ENCODE peak calls at places on chromosome 17, in ten cellular contexts. T is body of pancreas, B is heart left ventricle, G is endodermal cell, E is ascending aorta, R is IMR-90, U is spleen, I is colonic mucosa, Y is tibial nerve, K is fibroblast of lung. M is an unnamed sample.
A peak's percentile ranks its signal among the peaks of the same experiment; 100 is the strongest.

GRCh38 chr17:15031971-15032370 is 233.2 kb downstream of the PMP22 start:
- DNase-seq in T (no peak), B (no peak), G (no peak), E (no peak), R (no peak), U (no peak), I (no peak), Y (no peak), K (no peak), M (no peak)

GRCh38 chr17:28726396-28726911 is 421 bp upstream of the TLCD1 start:
- DNase-seq in T (no peak), B (no peak), G (peak; percentile 94), E (no peak), R (peak; percentile 39), U (peak; percentile 93), I (peak; percentile 85), Y (no peak), K (peak; percentile 57), M (no peak)

GRCh38 chr17:59329558-59330313 is 1.7 kb upstream of the YPEL2 start:
- DNase-seq in T (peak; percentile 63), B (no peak), G (peak; percentile 93), E (peak; percentile 22), R (peak; percentile 75), U (peak; percentile 82), I (peak; percentile 64), Y (peak; percentile 52), K (peak; percentile 84), M (peak; percentile 53)

GRCh38 chr17:35731239-35731931 is at the start of gene RASL10B:
- DNase-seq in T (peak; percentile 72), B (peak; percentile 75), G (peak; percentile 96), E (no peak), R (peak; percentile 31), U (no peak), I (no peak), Y (peak; percentile 37), K (peak; percentile 39), M (no peak)

GRCh38 chr17:74592087-74592990 is at the start of gene CD300LD:
- DNase-seq in T (no peak), B (no peak), G (no peak), E (no peak), R (no peak), U (no peak), I (no peak), Y (no peak), K (no peak), M (no peak)

GRCh38 chr17:35242158-35242804 is 591 bp upstream of the SLFN5 start:
- DNase-seq in T (peak; percentile 84), B (peak; percentile 76), G (peak; percentile 97), E (peak; percentile 40), R (peak; percentile 32), U (peak; percentile 92), I (peak; percentile 73), Y (peak; percentile 29), K (no peak), M (peak; percentile 72)

GRCh38 chr17:15184872-15185624 is 80.1 kb downstream of the PMP22 start:
- DNase-seq in T (no peak), B (no peak), G (no peak), E (no peak), R (no peak), U (no peak), I (no peak), Y (no peak), K (no peak), M (no peak)

GRCh38 chr17:11282586-11282985 is 41.6 kb downstream of the SHISA6 start:
- DNase-seq in T (no peak), B (no peak), G (no peak), E (no peak), R (no peak), U (no peak), I (no peak), Y (no peak), K (no peak), M (no peak)

GRCh38 chr17:77634710-77635109 is 323.8 kb upstream of the TNRC6C start:
- DNase-seq in T (no peak), B (no peak), G (no peak), E (no peak), R (no peak), U (peak; percentile 37), I (no peak), Y (no peak), K (no peak), M (no peak)

GRCh38 chr17:8056976-8057625 is 18.2 kb downstream of the ALOX15B start:
- DNase-seq in T (no peak), B (no peak), G (peak; percentile 44), E (no peak), R (no peak), U (peak; percentile 48), I (no peak), Y (no peak), K (no peak), M (no peak)

GRCh38 chr17:28624148-28624547 is 10.2 kb upstream of the RSKR start:
- DNase-seq in T (no peak), B (no peak), G (no peak), E (no peak), R (no peak), U (no peak), I (no peak), Y (no peak), K (no peak), M (no peak)

GRCh38 chr17:34257986-34258326 is 2.9 kb downstream of the CCL2 start:
- DNase-seq in T (no peak), B (no peak), G (no peak), E (no peak), R (no peak), U (no peak), I (no peak), Y (no peak), K (no peak), M (no peak)

GRCh38 chr17:80539022-80539421 is 5.6 kb upstream of the RPTOR start:
- DNase-seq in T (no peak), B (no peak), G (peak; percentile 80), E (no peak), R (no peak), U (peak; percentile 35), I (no peak), Y (no peak), K (no peak), M (no peak)

GRCh38 chr17:55219484-55219883 is 45.3 kb upstream of the HLF start:
- DNase-seq in T (no peak), B (no peak), G (no peak), E (no peak), R (no peak), U (no peak), I (no peak), Y (no peak), K (no peak), M (no peak)

GRCh38 chr17:17313350-17313991 is 10.3 kb downstream of the NT5M start:
- DNase-seq in T (peak; percentile 68), B (no peak), G (peak; percentile 95), E (no peak), R (no peak), U (peak; percentile 89), I (peak; percentile 59), Y (no peak), K (no peak), M (no peak)

GRCh38 chr17:45146166-45146565 is 2.1 kb upstream of the HEXIM1 start:
- DNase-seq in T (no peak), B (no peak), G (peak; percentile 51), E (no peak), R (no peak), U (peak; percentile 81), I (no peak), Y (no peak), K (no peak), M (no peak)

DNA sequence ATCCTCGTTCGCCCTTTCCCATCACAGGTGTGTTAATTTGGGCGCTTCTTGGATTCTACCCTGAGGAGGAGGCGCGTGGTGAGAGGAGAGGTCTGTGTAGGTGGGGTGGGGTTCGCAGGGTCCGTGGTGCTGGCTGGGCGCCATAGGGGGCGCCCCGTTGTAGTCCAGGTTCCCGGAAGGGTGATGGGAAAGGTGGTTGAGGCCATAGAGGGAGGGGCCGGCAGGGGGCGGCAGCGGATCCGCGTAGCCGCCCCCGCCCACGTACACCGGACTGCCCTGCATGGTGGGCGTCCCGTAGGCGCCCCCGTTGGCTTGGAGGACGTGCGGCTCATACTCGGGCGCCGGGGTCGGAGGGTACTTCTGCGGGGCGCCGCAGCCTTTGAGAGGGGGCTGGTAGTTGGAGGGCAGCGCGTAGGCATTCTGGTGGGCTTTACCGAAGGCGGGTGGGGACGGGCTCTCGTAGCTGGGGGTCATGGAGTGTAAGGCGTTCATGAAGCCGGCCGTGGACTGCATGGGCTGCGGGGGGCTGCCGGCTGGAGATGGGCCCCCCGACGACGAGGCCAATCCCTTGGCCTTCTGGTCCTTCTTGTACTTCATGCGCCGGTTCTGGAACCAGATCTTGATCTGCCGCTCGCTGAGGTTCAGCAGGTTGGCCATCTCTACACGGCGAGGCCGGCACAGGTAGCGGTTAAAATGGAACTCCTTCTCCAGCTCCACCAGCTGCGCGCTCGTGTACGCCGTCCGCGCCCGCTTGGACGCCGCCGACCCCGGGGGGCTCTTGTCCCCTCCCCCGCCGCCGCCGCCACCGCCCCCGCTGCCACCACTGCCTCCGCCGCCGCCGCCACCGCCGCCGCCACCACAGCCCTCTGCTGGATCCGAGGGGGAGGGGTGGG is 5.7 kb upstream of the HOXB2 start:
- DNase-seq in T (no peak), B (no peak), G (peak; percentile 86), E (no peak), R (peak; percentile 40), U (no peak), I (no peak), Y (no peak), K (peak; percentile 40), M (no peak)
- TF ChIP-seq CTCF in T (no peak), B (no peak), G (peak; percentile 68), E (no peak), R (peak; percentile 43), U (no peak), I (no peak), Y (no peak), K (peak; percentile 36), M (no peak)

DNA sequence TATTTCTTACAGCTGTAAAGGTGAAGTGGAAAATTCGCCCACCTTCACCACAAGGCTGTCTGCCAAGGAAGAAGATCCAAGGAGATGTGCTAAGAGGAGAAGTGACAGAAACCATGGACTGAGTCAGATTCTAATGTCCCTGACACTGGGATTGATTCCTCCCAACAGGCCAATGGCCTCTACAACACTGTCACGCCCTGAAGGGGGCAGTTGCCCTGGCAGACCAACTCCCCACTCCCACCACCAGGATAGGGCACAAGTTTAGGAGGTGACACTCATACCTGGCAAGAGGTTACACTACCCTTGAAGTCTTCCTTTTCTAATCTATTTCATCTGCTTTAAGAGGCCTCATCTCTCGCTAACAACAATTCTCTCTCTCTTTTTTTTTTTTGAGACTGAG is 16.1 kb downstream of the PIP4K2B start:
- DNase-seq in T (no peak), B (no peak), G (peak; percentile 58), E (no peak), R (no peak), U (no peak), I (no peak), Y (no peak), K (no peak), M (no peak)
- H3K36me3 ChIP-seq in T (peaks cover 41% of the 10 kb centered on the region), B (peaks cover 90% of the 10 kb centered on the region), G (peaks cover 83% of the 10 kb centered on the region), E (peaks cover 83% of the 10 kb centered on the region), R (peaks cover 69% of the 10 kb centered on the region), U (peaks cover 87% of the 10 kb centered on the region), I (peaks cover 22% of the 10 kb centered on the region), Y (peaks cover 56% of the 10 kb centered on the region), K (peaks cover 40% of the 10 kb centered on the region), M (peaks cover 88% of the 10 kb centered on the region)

GRCh38 chr17:68463211-68463990 is 6.1 kb upstream of the WIPI1 start:
- DNase-seq in T (no peak), B (no peak), G (no peak), E (no peak), R (no peak), U (no peak), I (no peak), Y (no peak), K (no peak), M (no peak)
- TF ChIP-seq CTCF in T (peak; percentile 5), B (no peak), G (peak; percentile 26), E (no peak), R (no peak), U (no peak), I (no peak), Y (no peak), K (no peak), M (peak; percentile 1)

GRCh38 chr17:42307362-42307927 is 19.1 kb downstream of the STAT5A start:
- DNase-seq in T (no peak), B (no peak), G (no peak), E (no peak), R (no peak), U (no peak), I (no peak), Y (no peak), K (no peak), M (no peak)
- H3K36me3 ChIP-seq in T (peaks cover 7% of the 10 kb centered on the region), B (peaks cover 97% of the 10 kb centered on the region), G (no peaks in the 10 kb centered on the region), E (peaks cover 85% of the 10 kb centered on the region), R (peaks cover 12% of the 10 kb centered on the region), U (peaks cover 75% of the 10 kb centered on the region), I (no peaks in the 10 kb centered on the region), Y (peaks cover 24% of the 10 kb centered on the region), K (no peaks in the 10 kb centered on the region), M (peaks cover 50% of the 10 kb centered on the region)

M was measured in gastrocnemius medialis.